ENCODE peak calls at places on chromosomes 11 and 22, in seven cellular contexts. J is AG04449, D is foreskin fibroblast, W is fibroblast of mammary gland, Z is fibroblast of lung, M is neuronal stem cell, P is aorta. R is an unnamed sample.

GRCh38 chr11:65274734-65275682 is 13.2 kb downstream of the POLA2 start:
- DNase-seq in J (peak), D (peak), W (peak), Z (peak), M (no peak), P (peak), R (peak)

GRCh38 chr11:78720281-78720989 is 145.8 kb upstream of the NARS2 start:
- DNase-seq in J (no peak), D (no peak), W (no peak), Z (no peak), M (no peak), P (no peak), R (no peak)

GRCh38 chr22:29782061-29782845 is 15.1 kb downstream of the UQCR10 start:
- DNase-seq in J (no peak), D (peak), W (no peak), Z (peak), M (no peak), P (peak), R (peak)

GRCh38 chr11:94740975-94741707 is 27.0 kb upstream of the AMOTL1 start:
- DNase-seq in J (no peak), D (peak), W (peak), Z (peak), M (peak), P (peak), R (no peak)

GRCh38 chr11:40602866-40603578 is 856.4 kb downstream of the LRRC4C start:
- DNase-seq in J (no peak), D (no peak), W (no peak), Z (peak), M (no peak), P (no peak), R (no peak)

GRCh38 chr11:959608-960007 is 33.9 kb downstream of the AP2A2 start:
- DNase-seq in J (no peak), D (no peak), W (no peak), Z (no peak), M (no peak), P (no peak), R (no peak)

GRCh38 chr11:76243157-76243556 is 36.9 kb upstream of the WNT11 start:
- DNase-seq in J (no peak), D (no peak), W (no peak), Z (no peak), M (no peak), P (no peak), R (no peak)

GRCh38 chr22:50600541-50600940 is at the start of gene MAPK8IP2:
- DNase-seq in J (no peak), D (no peak), W (no peak), Z (no peak), M (no peak), P (no peak), R (peak)

GRCh38 chr11:111633756-111634362 is 31.6 kb downstream of the SIK2 start:
- DNase-seq in J (no peak), D (peak), W (peak), Z (peak), M (no peak), P (no peak), R (no peak)

GRCh38 chr11:7098235-7098832 is 9.5 kb downstream of the RBMXL2 start:
- DNase-seq in J (no peak), D (peak), W (peak), Z (peak), M (peak), P (no peak), R (no peak)

GRCh38 chr11:72378704-72379383 is 55.5 kb downstream of the CLPB start:
- DNase-seq in J (no peak), D (peak), W (peak), Z (peak), M (no peak), P (peak), R (peak)

GRCh38 chr22:32122899-32123298 is 36.2 kb downstream of the C22orf42 start:
- DNase-seq in J (no peak), D (no peak), W (no peak), Z (no peak), M (no peak), P (no peak), R (no peak)

GRCh38 chr11:72637198-72637597 is 37.0 kb downstream of the PDE2A start:
- DNase-seq in J (no peak), D (no peak), W (no peak), Z (no peak), M (no peak), P (no peak), R (no peak)

GRCh38 chr22:31537019-31537535 is 40.7 kb downstream of the SFI1 start:
- DNase-seq in J (no peak), D (no peak), W (no peak), Z (no peak), M (no peak), P (no peak), R (no peak)

GRCh38 chr11:86162257-86162656 is 82.3 kb upstream of the EED start:
- DNase-seq in J (no peak), D (peak), W (peak), Z (peak), M (no peak), P (peak), R (peak)

GRCh38 chr11:72613977-72614376 is 60.2 kb downstream of the PDE2A start:
- DNase-seq in J (no peak), D (no peak), W (no peak), Z (no peak), M (no peak), P (peak), R (no peak)

GRCh38 chr22:20783844-20784723 is 10.2 kb downstream of the SERPIND1 start:
- DNase-seq in J (no peak), D (peak), W (peak), Z (peak), M (peak), P (no peak), R (no peak)

GRCh38 chr22:34395370-34395769 is 475.1 kb upstream of the LARGE1 start:
- DNase-seq in J (no peak), D (no peak), W (no peak), Z (no peak), M (no peak), P (no peak), R (no peak)

GRCh38 chr11:18633256-18634139 is 644 bp downstream of the SPTY2D1 start:
- DNase-seq in J (no peak), D (peak), W (peak), Z (peak), M (no peak), P (no peak), R (no peak)

GRCh38 chr11:62999649-63000048 is 14.9 kb upstream of the SLC22A6 start:
- DNase-seq in J (no peak), D (no peak), W (no peak), Z (no peak), M (no peak), P (no peak), R (no peak)

GRCh38 chr11:121657191-121657590 is 204.4 kb upstream of the SORL1-AS1 start:
- DNase-seq in J (no peak), D (peak), W (no peak), Z (no peak), M (no peak), P (no peak), R (no peak)

GRCh38 chr11:9760180-9760550 is 96.3 kb downstream of the SWAP70 start:
- DNase-seq in J (no peak), D (peak), W (peak), Z (peak), M (no peak), P (peak), R (peak)

GRCh38 chr11:65593518-65594414 is 1.8 kb downstream of the KCNK7 start:
- DNase-seq in J (no peak), D (peak), W (no peak), Z (peak), M (no peak), P (peak), R (no peak)

GRCh38 chr11:117814766-117815261 is 9.7 kb downstream of the FXYD2 start:
- DNase-seq in J (no peak), D (no peak), W (no peak), Z (peak), M (no peak), P (peak), R (no peak)
- H3K4me3 ChIP-seq in J (no peak), D (no peak), W (no peak), Z (no peak), M (no peak), P (no peak), R (no peak)

DNA sequence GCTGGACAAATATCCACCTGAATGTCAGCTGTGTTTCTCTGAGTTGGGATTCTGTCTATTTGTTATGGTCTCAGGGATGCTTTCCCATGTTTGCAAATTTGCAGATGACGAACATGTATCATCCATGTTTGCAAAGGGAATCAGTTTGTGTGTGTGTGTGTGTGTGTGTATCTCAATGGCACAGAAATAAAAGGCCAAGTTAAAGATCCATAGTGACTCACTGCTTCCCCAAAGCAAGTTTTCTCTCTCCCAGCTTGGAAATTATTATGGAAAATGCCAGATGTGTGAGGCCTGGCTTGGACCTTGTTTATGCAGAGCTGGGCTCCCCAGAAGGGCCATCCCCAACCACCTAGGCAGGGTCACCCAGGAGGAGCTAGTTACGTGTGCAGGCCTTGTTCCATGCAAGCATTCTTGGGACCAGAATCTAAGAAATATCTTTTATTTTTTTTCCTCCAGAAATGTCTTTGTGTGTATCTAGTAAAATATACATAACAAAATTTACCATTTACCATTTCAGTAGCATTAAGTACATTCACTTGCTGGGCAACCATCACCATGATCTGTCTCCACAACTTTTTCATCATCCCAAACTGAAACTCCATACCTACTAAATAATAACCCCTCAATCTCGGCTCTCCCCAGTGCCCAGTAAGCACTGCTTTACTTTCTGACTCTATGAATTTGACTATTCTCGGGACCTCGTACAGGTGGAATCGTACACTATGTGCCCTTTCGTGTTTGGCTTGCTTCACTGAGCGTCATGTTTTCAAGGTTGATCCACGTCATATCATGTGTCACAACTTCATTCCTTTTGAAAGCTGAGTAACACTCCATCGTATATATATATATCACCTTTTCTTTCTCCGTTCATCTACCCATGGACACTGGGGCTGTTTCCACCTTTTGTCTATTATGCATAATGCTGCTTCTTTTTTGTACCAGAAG is 56.6 kb upstream of the WNT7B start:
- DNase-seq in J (no peak), D (peak), W (peak), Z (peak), M (no peak), P (no peak), R (no peak)
- H3K4me3 ChIP-seq in J (no peak), D (no peak), W (no peak), Z (no peak), M (no peak), P (no peak), R (no peak)

GRCh38 chr11:36436084-36436483 is 74.0 kb downstream of the TRAF6 start:
- DNase-seq in J (no peak), D (no peak), W (no peak), Z (no peak), M (no peak), P (no peak), R (no peak)
- H3K4me3 ChIP-seq in J (no peak), D (no peak), W (no peak), Z (no peak), M (no peak), P (no peak), R (no peak)

GRCh38 chr11:119361961-119362725 is 15.6 kb upstream of the MFRP start:
- DNase-seq in J (no peak), D (no peak), W (no peak), Z (no peak), M (no peak), P (no peak), R (no peak)
- H3K4me3 ChIP-seq in J (no peak), D (no peak), W (no peak), Z (no peak), M (no peak), P (no peak), R (peak)

DNA sequence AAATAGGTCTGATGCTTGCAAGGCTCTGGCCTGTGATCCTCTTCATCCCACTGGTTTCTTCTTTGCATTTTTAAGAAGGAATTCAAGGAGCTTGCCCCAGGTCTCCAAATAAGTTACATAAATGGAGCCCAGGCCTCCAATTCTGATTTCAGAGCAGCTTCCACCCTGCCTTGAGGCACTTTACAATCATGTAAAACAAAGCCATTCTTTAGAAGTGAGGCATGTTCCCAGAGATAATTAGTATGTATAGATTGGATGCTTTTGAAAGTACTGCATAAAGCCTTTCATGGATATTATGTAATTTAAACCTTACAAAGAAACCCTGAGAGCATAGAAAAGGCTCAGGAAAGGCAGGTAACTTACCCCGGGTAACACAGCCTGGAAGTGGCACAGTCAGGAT is 466.5 kb downstream of the MIAT start:
- DNase-seq in J (no peak), D (no peak), W (no peak), Z (no peak), M (no peak), P (no peak), R (no peak)
- H3K4me3 ChIP-seq in J (no peak), D (no peak), W (no peak), Z (no peak), M (no peak), P (no peak), R (no peak)

DNA sequence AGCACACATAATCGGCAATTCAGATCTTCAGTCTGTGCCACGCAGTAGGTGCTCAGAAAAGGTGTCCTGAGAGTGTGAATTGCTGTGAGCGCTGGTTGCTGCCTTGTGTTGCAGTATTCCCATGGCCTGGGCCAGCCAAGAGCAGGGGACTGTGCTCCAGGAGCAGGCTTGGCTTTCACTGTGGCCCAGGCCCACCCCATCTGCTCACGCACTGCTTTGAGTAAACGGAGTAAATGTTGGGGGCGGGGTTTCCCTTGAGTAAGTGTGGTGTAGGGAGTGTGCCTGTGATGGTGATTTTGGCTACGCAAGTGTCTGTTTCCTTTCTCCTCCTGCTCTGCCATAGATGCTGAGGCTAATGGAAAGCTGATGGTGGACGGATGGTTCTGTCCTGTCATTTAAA is 2.3 kb downstream of the CTTN start:
- DNase-seq in J (no peak), D (no peak), W (no peak), Z (no peak), M (no peak), P (no peak), R (no peak)
- H3K4me3 ChIP-seq in J (peak), D (peak), W (no peak), Z (peak), M (peak), P (no peak), R (no peak)

GRCh38 chr22:36369922-36370781 is 17.6 kb downstream of the MYH9 start:
- DNase-seq in J (no peak), D (peak), W (peak), Z (peak), M (no peak), P (peak), R (peak)
- H3K4me3 ChIP-seq in J (peak), D (no peak), W (no peak), Z (no peak), M (no peak), P (no peak), R (no peak)

DNA sequence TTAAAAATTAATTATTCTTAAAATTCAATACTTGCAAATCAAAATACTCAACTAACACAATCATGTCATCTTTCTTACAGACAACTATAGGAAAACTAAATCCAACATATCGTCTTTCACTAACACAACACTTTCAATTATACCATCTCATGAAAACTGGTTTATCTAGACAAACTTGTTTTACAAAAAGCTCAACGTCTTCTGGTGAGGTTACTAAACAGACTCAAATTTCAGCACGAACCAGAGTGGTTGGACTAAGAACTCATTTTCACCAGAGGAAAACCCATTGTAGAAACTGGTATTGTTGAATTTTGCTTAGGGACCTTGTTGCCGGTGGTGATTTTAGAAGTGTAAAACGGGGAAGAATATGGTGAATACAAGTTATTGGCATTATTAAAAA is 52.2 kb downstream of the NUP98 start:
- DNase-seq in J (no peak), D (no peak), W (no peak), Z (no peak), M (no peak), P (no peak), R (no peak)
- H3K4me3 ChIP-seq in J (no peak), D (no peak), W (no peak), Z (no peak), M (no peak), P (no peak), R (no peak)

GRCh38 chr22:40679249-40679963 is at the start of gene MCHR1:
- DNase-seq in J (no peak), D (peak), W (no peak), Z (peak), M (no peak), P (no peak), R (no peak)
- H3K4me3 ChIP-seq in J (peak), D (peak), W (peak), Z (no peak), M (no peak), P (no peak), R (no peak)